ENCODE peak calls at places on chromosomes 12 and 14, in eight cellular contexts. Y is brain microvascular endothelial cell, O is HepG2, Q is fibroblast of lung, E is astrocyte, F is MM.1S, C is colonic mucosa, D is left lung. B is an unnamed sample.

GRCh38 chr12:6607751-6608591 is 792 bp upstream of the CHD4 start:
- DNase-seq in Y (peak), O (peak), Q (peak), E (peak), F (peak), C (peak), D (no peak), B (peak)

GRCh38 chr12:2324375-2324774 is 271.6 kb downstream of the CACNA1C start:
- DNase-seq in Y (no peak), O (no peak), Q (peak), E (no peak), F (no peak), C (peak), D (no peak), B (no peak)

GRCh38 chr12:20463920-20464524 is 95.7 kb downstream of the PDE3A start:
- DNase-seq in Y (no peak), O (peak), Q (no peak), E (no peak), F (peak), C (no peak), D (no peak), B (peak)

GRCh38 chr14:65131176-65131765 is 29.0 kb upstream of the MAX start:
- DNase-seq in Y (peak), O (no peak), Q (peak), E (peak), F (no peak), C (peak), D (no peak), B (peak)

GRCh38 chr12:70317781-70318180 is 48.3 kb upstream of the KCNMB4 start:
- DNase-seq in Y (no peak), O (no peak), Q (peak), E (peak), F (peak), C (no peak), D (no peak), B (no peak)

GRCh38 chr14:104151028-104151385 is 12.6 kb downstream of the KIF26A start:
- DNase-seq in Y (no peak), O (no peak), Q (no peak), E (no peak), F (no peak), C (no peak), D (no peak), B (no peak)

GRCh38 chr12:108828774-108829173 is 28.6 kb downstream of the SSH1 start:
- DNase-seq in Y (peak), O (no peak), Q (peak), E (peak), F (no peak), C (no peak), D (no peak), B (peak)

GRCh38 chr14:98893675-98894074 is 378.3 kb downstream of the BCL11B start:
- DNase-seq in Y (no peak), O (no peak), Q (peak), E (peak), F (no peak), C (no peak), D (no peak), B (no peak)

GRCh38 chr12:62640910-62641448 is 174.4 kb downstream of the MON2 start:
- DNase-seq in Y (peak), O (no peak), Q (peak), E (peak), F (peak), C (no peak), D (no peak), B (no peak)

GRCh38 chr14:74551431-74551830 is 57.9 kb downstream of the ISCA2 start:
- DNase-seq in Y (no peak), O (no peak), Q (no peak), E (no peak), F (no peak), C (no peak), D (no peak), B (no peak)

GRCh38 chr12:8011331-8011730 is 21.2 kb upstream of the FOXJ2 start:
- DNase-seq in Y (peak), O (no peak), Q (peak), E (peak), F (no peak), C (no peak), D (no peak), B (peak)

GRCh38 chr14:37544407-37544806 is 50.6 kb downstream of the FOXA1 start:
- DNase-seq in Y (no peak), O (no peak), Q (no peak), E (no peak), F (no peak), C (peak), D (no peak), B (no peak)

GRCh38 chr12:91361864-91362263 is 179.2 kb upstream of the DCN start:
- DNase-seq in Y (no peak), O (peak), Q (peak), E (no peak), F (peak), C (no peak), D (no peak), B (peak)

GRCh38 chr14:43687866-43688265 is 819.2 kb downstream of the FSCB start:
- DNase-seq in Y (no peak), O (no peak), Q (peak), E (peak), F (no peak), C (no peak), D (no peak), B (peak)

GRCh38 chr14:101359221-101360044 is 201.9 kb upstream of the DIO3 start:
- DNase-seq in Y (no peak), O (no peak), Q (peak), E (peak), F (no peak), C (peak), D (no peak), B (no peak)

GRCh38 chr12:12608557-12608957 is 3.1 kb upstream of the CREBL2 start:
- DNase-seq in Y (no peak), O (peak), Q (peak), E (no peak), F (no peak), C (no peak), D (no peak), B (peak)
- TF ChIP-seq CTCF in Y (no peak), O (peak), Q (no peak), E (no peak), F (no peak), C (no peak), D (no peak), B (no peak)

GRCh38 chr12:98983647-98984046 is 338.6 kb downstream of the APAF1 start:
- DNase-seq in Y (no peak), O (no peak), Q (no peak), E (no peak), F (no peak), C (no peak), D (no peak), B (no peak)
- H3K27ac ChIP-seq in Y (no peak), O (no peak), Q (no peak), E (no peak), F (peak), C (no peak), D (no peak), B (no peak)

GRCh38 chr12:94874986-94875312 is 128.5 kb downstream of the NDUFA12 start:
- DNase-seq in Y (no peak), O (no peak), Q (no peak), E (no peak), F (no peak), C (no peak), D (no peak), B (no peak)

GRCh38 chr12:94873368-94874085 is 130.0 kb downstream of the NDUFA12 start:
- DNase-seq in Y (no peak), O (no peak), Q (no peak), E (no peak), F (peak), C (peak), D (no peak), B (no peak)

GRCh38 chr12:94872671-94873367 is 130.7 kb downstream of the NDUFA12 start:
- DNase-seq in Y (no peak), O (no peak), Q (no peak), E (no peak), F (no peak), C (no peak), D (no peak), B (no peak)

GRCh38 chr12:94874086-94874985 is 129.2 kb downstream of the NDUFA12 start:
- DNase-seq in Y (no peak), O (no peak), Q (no peak), E (no peak), F (no peak), C (no peak), D (no peak), B (no peak)

DNA sequence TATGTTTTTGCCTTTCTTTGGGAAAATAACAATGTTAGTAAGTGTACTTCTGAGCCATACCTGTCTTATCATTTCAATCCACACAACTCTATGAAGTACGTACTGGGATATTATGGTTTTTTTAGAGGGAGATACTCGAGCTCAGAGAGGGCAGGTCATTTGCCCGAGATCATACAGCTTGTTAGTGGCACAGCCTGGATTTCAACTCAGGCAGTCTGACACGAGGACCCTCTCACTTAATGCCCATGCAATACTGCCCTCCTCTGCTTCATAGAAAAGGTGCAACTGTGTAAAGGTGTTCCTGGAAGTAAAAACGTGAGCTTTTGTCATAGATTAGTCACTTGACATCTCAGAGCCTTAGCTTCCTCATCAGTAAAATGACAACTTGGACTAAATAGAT is 128.0 kb downstream of the NDUFA12 start:
- DNase-seq in Y (no peak), O (peak), Q (no peak), E (no peak), F (peak), C (no peak), D (no peak), B (peak)
- TF ChIP-seq CTCF in Y (peak), O (peak), Q (no peak), E (no peak), F (peak), C (peak), D (no peak), B (peak)

DNA sequence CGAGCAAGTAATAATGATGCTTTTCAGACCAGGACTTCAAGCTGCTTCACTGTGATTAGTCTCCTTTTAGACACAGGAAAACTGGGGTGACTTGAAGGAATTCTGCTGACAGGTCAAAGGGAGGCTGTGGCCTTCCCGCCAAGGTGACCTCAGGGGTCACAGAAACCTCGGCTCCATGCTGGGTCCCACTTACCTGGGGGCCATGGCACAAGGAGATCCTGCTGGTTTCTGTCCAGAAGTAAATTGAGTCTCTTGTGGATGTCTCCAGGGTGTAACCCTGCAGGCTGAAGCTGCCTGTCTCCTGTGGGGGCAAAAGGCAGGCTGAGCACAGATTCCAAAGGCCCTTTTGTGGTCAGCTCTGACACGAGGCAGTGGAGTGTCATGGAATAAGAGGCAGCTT is 138.7 kb upstream of the MED13L start:
- DNase-seq in Y (no peak), O (no peak), Q (no peak), E (no peak), F (no peak), C (no peak), D (no peak), B (no peak)
- H3K27ac ChIP-seq in Y (no peak), O (no peak), Q (no peak), E (no peak), F (no peak), C (no peak), D (no peak), B (no peak)

B was measured in RWPE1.